ENCODE peak calls at places on chromosomes 13 and 19, in ten cellular contexts. T, Z, E, K, F, R, J, L, Q and V are unnamed samples.

GRCh38 chr13:36026556-36026955 is 104.6 kb downstream of the DCLK1 start:
- DNase-seq in T (no peak), Z (no peak), E (no peak), K (peak), F (no peak), R (no peak), J (no peak), L (no peak), Q (no peak), V (no peak)

GRCh38 chr13:94710881-94711560 is 1.3 kb downstream of the SOX21 start:
- DNase-seq in T (peak), Z (peak), E (peak), K (no peak), F (no peak), R (no peak), J (no peak), L (no peak), Q (no peak), V (no peak)

GRCh38 chr13:73421310-73421912 is 362.6 kb downstream of the KLF5 start:
- DNase-seq in T (no peak), Z (peak), E (peak), K (peak), F (no peak), R (peak), J (peak), L (no peak), Q (peak), V (no peak)

GRCh38 chr19:48308695-48309586 is 16.4 kb upstream of the EMP3 start:
- DNase-seq in T (peak), Z (no peak), E (no peak), K (peak), F (no peak), R (no peak), J (peak), L (no peak), Q (no peak), V (no peak)

GRCh38 chr19:51365211-51366049 is 758 bp downstream of the ETFB start:
- DNase-seq in T (peak), Z (no peak), E (peak), K (peak), F (no peak), R (peak), J (peak), L (no peak), Q (peak), V (peak)

GRCh38 chr13:35596299-35596698 is 119.8 kb upstream of the MAB21L1 start:
- DNase-seq in T (no peak), Z (no peak), E (no peak), K (no peak), F (no peak), R (no peak), J (no peak), L (no peak), Q (no peak), V (no peak)

GRCh38 chr13:45662122-45662521 is 40.0 kb upstream of the CBY2 start:
- DNase-seq in T (peak), Z (no peak), E (no peak), K (no peak), F (no peak), R (no peak), J (no peak), L (no peak), Q (no peak), V (no peak)

GRCh38 chr13:73715910-73716257 is 418.3 kb downstream of the KLF12 start:
- DNase-seq in T (no peak), Z (no peak), E (no peak), K (no peak), F (no peak), R (no peak), J (peak), L (no peak), Q (no peak), V (no peak)

GRCh38 chr13:34258646-34259386 is 440.9 kb downstream of the RFC3 start:
- DNase-seq in T (no peak), Z (no peak), E (no peak), K (no peak), F (no peak), R (no peak), J (no peak), L (no peak), Q (no peak), V (no peak)

GRCh38 chr19:38736036-38736412 is 8.2 kb downstream of the CAPN12 start:
- DNase-seq in T (peak), Z (peak), E (peak), K (no peak), F (peak), R (peak), J (peak), L (peak), Q (no peak), V (no peak)